ENCODE peak calls at places on chromosome 16, in seven cellular contexts. Z is GM23338, L is PC-3, S is PC-9, X is IMR-90, Y is neural progenitor cell, I is fibroblast of lung. U is an unnamed sample.

GRCh38 chr16:74984194-74984669 is 691 bp downstream of the WDR59 start:
- DNase-seq in L (peak), S (no peak), Y (no peak), Z (no peak), X (peak), I (peak), U (no peak)

GRCh38 chr16:80285089-80285488 is 255.7 kb upstream of the DYNLRB2 start:
- DNase-seq in S (no peak), X (peak), I (peak), L (no peak), Z (no peak), Y (no peak), U (peak)

GRCh38 chr16:5302372-5303114 is 204.9 kb upstream of the EEF2KMT start:
- DNase-seq in Z (no peak), L (no peak), S (no peak), I (no peak), X (no peak), Y (no peak), U (no peak)

GRCh38 chr16:85916141-85916890 is 17.4 kb downstream of the IRF8 start:
- DNase-seq in S (peak), Y (no peak), I (peak), X (no peak), Z (no peak), L (peak), U (peak)

GRCh38 chr16:73171380-73171779 is 123.5 kb upstream of the ZFHX3 start:
- DNase-seq in X (no peak), I (peak), Y (no peak), Z (no peak), L (no peak), S (no peak), U (no peak)

GRCh38 chr16:11587643-11588247 is 1.0 kb upstream of the LITAF start:
- DNase-seq in L (no peak), X (no peak), S (no peak), Z (peak), I (no peak), Y (no peak), U (no peak)

GRCh38 chr16:25690563-25691143 is 1.1 kb upstream of the HS3ST4 start:
- DNase-seq in S (no peak), I (no peak), X (no peak), Y (peak), Z (peak), L (no peak), U (no peak)

GRCh38 chr16:59249049-59249448 is 514.9 kb upstream of the GOT2 start:
- DNase-seq in Y (peak), S (no peak), L (no peak), X (no peak), Z (peak), I (no peak), U (peak)

GRCh38 chr16:15552507-15552906 is 90.4 kb downstream of the MARF1 start:
- DNase-seq in X (no peak), I (no peak), S (no peak), L (no peak), Y (no peak), Z (no peak), U (no peak)

GRCh38 chr16:75742424-75743047 is 16.2 kb upstream of the CPHXL start:
- DNase-seq in S (no peak), Y (peak), Z (peak), X (no peak), I (no peak), L (no peak), U (no peak)

GRCh38 chr16:10729104-10729503 is 14.5 kb upstream of the NUBP1 start:
- DNase-seq in L (no peak), I (no peak), X (no peak), S (no peak), Z (no peak), Y (no peak), U (no peak)

GRCh38 chr16:24382929-24383328 is 126.8 kb downstream of the CACNG3 start:
- DNase-seq in I (no peak), S (no peak), X (no peak), L (no peak), Z (peak), Y (peak), U (no peak)

GRCh38 chr16:4692460-4693295 is 684 bp upstream of the NUDT16L1 start:
- DNase-seq in S (no peak), I (no peak), X (no peak), Y (peak), Z (peak), L (no peak), U (peak)

GRCh38 chr16:24552705-24553104 is 13.3 kb downstream of the RBBP6 start:
- DNase-seq in Z (no peak), Y (no peak), L (no peak), I (no peak), X (no peak), S (no peak), U (no peak)

GRCh38 chr16:67305216-67306071 is 21.1 kb downstream of the KCTD19 start:
- DNase-seq in I (no peak), Z (no peak), S (no peak), X (no peak), Y (no peak), L (no peak), U (no peak)

GRCh38 chr16:9309844-9310243 is 218.4 kb downstream of the HAPSTR1 start:
- DNase-seq in I (no peak), S (no peak), L (no peak), X (no peak), Z (no peak), Y (no peak), U (no peak)

GRCh38 chr16:23580391-23580790 is 15.7 kb downstream of the NDUFAB1 start:
- DNase-seq in L (no peak), Y (no peak), X (no peak), Z (no peak), I (no peak), S (no peak), U (no peak)

GRCh38 chr16:5042574-5043171 is 8.9 kb upstream of the NAGPA start:
- DNase-seq in S (no peak), X (peak), I (peak), L (peak), Y (peak), Z (peak), U (peak)

GRCh38 chr16:28522792-28523191 is 16.0 kb downstream of the NUPR1 start:
- DNase-seq in I (no peak), X (no peak), S (no peak), Z (no peak), Y (no peak), L (no peak), U (no peak)

GRCh38 chr16:82580293-82580900 is 46.4 kb upstream of the CDH13 start:
- DNase-seq in L (peak), X (no peak), S (no peak), Z (peak), Y (peak), I (peak), U (peak)

GRCh38 chr16:71963125-71963875 is 36.9 kb downstream of the PKD1L3 start:
- DNase-seq in X (no peak), Y (no peak), S (no peak), L (no peak), Z (no peak), I (no peak), U (no peak)

GRCh38 chr16:70694088-70694487 is 8.2 kb upstream of the MTSS2 start:
- DNase-seq in S (peak), X (peak), Y (peak), Z (peak), I (peak), L (peak), U (no peak)

GRCh38 chr16:57145964-57146647 is 39.7 kb downstream of the PSME3IP1 start:
- DNase-seq in X (no peak), Z (no peak), I (no peak), L (no peak), Y (no peak), S (no peak), U (no peak)

GRCh38 chr16:964696-965395 is 5.9 kb downstream of the LMF1 start:
- DNase-seq in S (no peak), I (peak), L (peak), Z (no peak), X (no peak), Y (no peak), U (no peak)

GRCh38 chr16:2610781-2611498 is 71.4 kb upstream of the KCTD5 start:
- DNase-seq in I (no peak), L (no peak), S (no peak), X (no peak), Y (no peak), Z (no peak), U (no peak)

GRCh38 chr16:62940573-62940972 is 904.3 kb upstream of the CDH8 start:
- DNase-seq in X (no peak), S (no peak), Z (peak), L (no peak), I (no peak), Y (peak), U (no peak)

GRCh38 chr16:84117482-84117843 is 721 bp upstream of the MBTPS1 start:
- DNase-seq in I (peak), X (peak), Z (peak), L (peak), Y (peak), S (no peak), U (no peak)

GRCh38 chr16:8936421-8936820 is 27.3 kb downstream of the USP7 start:
- DNase-seq in X (peak), I (peak), L (peak), Y (peak), S (peak), Z (peak), U (peak)

GRCh38 chr16:52812945-52813556 is 239.6 kb downstream of the CHD9NB start:
- DNase-seq in L (peak), S (no peak), X (peak), Z (no peak), Y (no peak), I (peak), U (peak)

GRCh38 chr16:89170346-89171215 is 967 bp upstream of the CDH15 start:
- DNase-seq in I (no peak), Y (no peak), L (peak), Z (peak), X (no peak), S (peak), U (peak)
- H2AFZ ChIP-seq in I (no peak), Y (no peak), L (peak), Z (peak), X (peak), S (no peak), U (no peak)

DNA sequence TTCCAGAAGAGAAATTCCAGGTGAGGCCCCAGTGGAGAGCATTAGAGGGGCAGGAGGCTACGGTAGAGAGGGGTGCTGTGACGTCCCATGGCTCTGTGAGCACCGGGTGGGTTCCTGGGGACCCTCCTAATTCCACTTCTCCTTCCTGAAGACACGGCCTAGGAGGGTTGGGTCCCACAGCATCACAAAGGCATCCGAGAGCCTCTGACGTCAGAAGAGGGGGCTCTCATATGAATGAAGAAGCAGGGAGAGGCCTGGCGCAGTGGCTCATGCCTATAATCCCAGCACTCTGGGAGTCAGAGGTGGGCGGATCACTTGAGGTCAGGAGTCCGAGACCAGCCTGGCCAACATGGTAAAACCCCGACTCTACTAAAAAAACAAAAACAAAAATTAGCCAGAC is 275.5 kb downstream of the C16orf95 start:
- DNase-seq in S (no peak), Y (no peak), I (no peak), L (no peak), X (no peak), Z (no peak), U (no peak)
- H2AFZ ChIP-seq in S (no peak), Y (no peak), I (no peak), L (no peak), X (no peak), Z (no peak), U (no peak)

DNA sequence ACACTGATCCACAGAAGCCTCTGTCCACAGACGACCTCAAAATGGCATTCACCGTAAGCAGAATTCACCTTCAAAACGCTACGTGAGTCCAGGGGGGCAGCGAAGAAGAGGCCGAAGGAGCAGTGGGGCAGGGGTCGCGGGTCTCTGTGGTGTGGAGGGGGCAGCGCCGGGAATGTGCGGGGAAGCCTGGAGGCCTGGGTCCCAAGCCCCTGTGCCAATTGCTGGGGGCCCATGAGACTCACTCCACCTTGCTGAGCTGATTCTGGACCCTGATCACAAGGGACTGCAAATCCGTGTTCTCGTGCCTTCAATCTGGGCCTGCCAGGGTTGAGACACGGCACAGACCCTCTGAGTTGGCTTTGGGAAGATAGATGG is 43.3 kb upstream of the SMPD3 start:
- DNase-seq in I (no peak), S (no peak), Y (no peak), L (no peak), X (no peak), Z (no peak), U (no peak)
- H2AFZ ChIP-seq in I (no peak), S (no peak), Y (no peak), L (no peak), X (no peak), Z (peak), U (no peak)

GRCh38 chr16:46918400-46918799 is 34.2 kb downstream of the GPT2 start:
- DNase-seq in Y (no peak), L (no peak), Z (no peak), I (no peak), S (no peak), X (no peak), U (no peak)
- H2AFZ ChIP-seq in Y (no peak), L (no peak), Z (no peak), I (no peak), S (no peak), X (no peak), U (no peak)

GRCh38 chr16:77212736-77213541 is 13.7 kb downstream of the SYCE1L start:
- DNase-seq in X (no peak), L (peak), Z (peak), Y (peak), I (peak), S (no peak), U (peak)
- H2AFZ ChIP-seq in X (peak), L (peak), Z (peak), Y (peak), I (peak), S (peak), U (peak)

DNA sequence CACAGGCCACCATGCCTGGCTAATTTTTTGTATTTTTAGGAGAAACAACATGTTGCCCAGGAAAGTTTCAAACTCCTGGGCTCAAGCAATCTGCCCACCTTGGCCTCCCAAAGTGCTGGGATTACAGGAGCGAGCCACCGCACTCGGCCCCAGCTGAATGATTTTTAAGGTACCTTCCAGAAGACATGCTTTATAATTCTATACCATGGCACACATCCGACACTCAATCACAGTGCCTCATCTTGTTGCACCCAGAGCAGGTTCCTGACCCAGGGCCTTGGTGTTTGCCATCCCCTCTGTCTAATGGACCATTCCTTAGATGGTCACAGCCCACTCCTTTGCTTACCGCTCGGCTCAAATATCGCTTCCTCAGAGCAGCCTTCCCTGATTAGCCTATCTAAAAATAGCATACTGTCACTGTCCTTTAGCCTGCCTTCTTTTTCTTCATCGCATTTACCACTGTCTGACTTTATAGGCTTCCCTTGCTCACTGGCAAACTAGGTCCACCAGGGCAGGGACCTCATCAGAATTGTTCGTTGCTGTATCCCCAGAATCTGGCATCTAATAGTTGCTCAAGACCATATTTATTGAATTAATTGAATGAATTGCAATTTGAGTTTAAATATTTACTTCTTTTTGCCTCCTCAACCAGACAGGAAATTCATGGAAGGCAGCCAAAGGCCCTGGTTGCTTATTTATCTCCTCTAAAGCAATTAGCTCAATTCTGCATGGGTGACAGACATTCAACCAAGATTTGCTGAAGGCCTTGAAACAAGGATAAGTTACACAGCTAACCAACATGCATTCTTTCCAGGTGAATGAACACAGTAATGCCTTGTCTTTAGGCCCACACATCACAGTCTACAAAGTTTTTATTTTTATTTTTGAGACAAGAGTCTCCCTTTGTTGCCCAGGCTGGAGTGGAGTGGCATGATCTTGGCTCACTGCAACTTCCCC is 6.3 kb upstream of the TENT4B start:
- DNase-seq in Z (no peak), L (no peak), S (no peak), Y (no peak), X (no peak), I (peak), U (no peak)
- H2AFZ ChIP-seq in Z (peak), L (no peak), S (no peak), Y (no peak), X (no peak), I (no peak), U (no peak)

U was measured in hepatocyte.